ENCODE peak calls at places on chromosomes 3 and 15, in six cellular contexts. H, U, J, R, D and B are unnamed samples.

GRCh38 chr3:138361561-138361971 is 13.2 kb downstream of the MRAS start:
- DNase-seq in D (no peak), R (no peak), J (no peak), H (no peak), U (no peak), B (no peak)

GRCh38 chr3:177622520-177622919 is 425.2 kb upstream of the TBL1XR1 start:
- DNase-seq in U (no peak), H (no peak), J (no peak), D (peak; percentile 26), R (no peak), B (no peak)

GRCh38 chr3:27596334-27596841 is 112.2 kb upstream of the SLC4A7 start:
- DNase-seq in H (no peak), U (no peak), D (peak; percentile 33), R (no peak), J (no peak), B (peak; percentile 78)

GRCh38 chr3:83941990-83942710 is 1016.6 kb upstream of the CADM2 start:
- DNase-seq in H (no peak), J (no peak), D (no peak), R (no peak), U (no peak), B (no peak)

GRCh38 chr15:40953713-40954074 is 423 bp downstream of the CHAC1 start:
- DNase-seq in R (no peak), H (no peak), D (no peak), J (no peak), U (no peak), B (no peak)

GRCh38 chr15:101313041-101313761 is 18.2 kb upstream of the SNRPA1 start:
- DNase-seq in H (no peak), U (no peak), R (no peak), J (no peak), D (no peak), B (no peak)

GRCh38 chr3:45347329-45348000 is 40.9 kb upstream of the LARS2 start:
- DNase-seq in J (no peak), R (no peak), U (no peak), H (no peak), D (no peak), B (no peak)

GRCh38 chr3:108462899-108463298 is 47.5 kb downstream of the MYH15 start:
- DNase-seq in J (no peak), D (no peak), U (no peak), H (no peak), R (no peak), B (peak; percentile 49)

GRCh38 chr3:7536510-7536909 is 675.6 kb downstream of the GRM7 start:
- DNase-seq in U (no peak), R (peak; percentile 23), J (no peak), H (no peak), D (no peak), B (no peak)

GRCh38 chr3:79297242-79297641 is 470.6 kb downstream of the ROBO1 start:
- DNase-seq in D (peak; percentile 38), U (no peak), R (no peak), J (no peak), H (no peak), B (peak; percentile 94)

GRCh38 chr3:4355401-4356224 is 52.4 kb downstream of the SETMAR start:
- DNase-seq in H (no peak), D (no peak), U (peak; percentile 59), J (peak; percentile 55), R (no peak), B (no peak)

GRCh38 chr3:2937578-2937977 is 172.6 kb downstream of the IL5RA start:
- DNase-seq in H (no peak), U (no peak), R (no peak), J (no peak), D (no peak), B (no peak)

GRCh38 chr3:52707585-52707984 is 1.7 kb downstream of the SPCS1 start:
- DNase-seq in U (no peak), J (no peak), H (no peak), R (no peak), D (no peak), B (no peak)

GRCh38 chr15:22890296-22890695 is 51.8 kb downstream of the NIPA2 start:
- DNase-seq in H (no peak), J (no peak), U (no peak), R (no peak), D (no peak), B (no peak)
- TF ChIP-seq CTCF in H (no peak), J (no peak), U (no peak), R (no peak), D (no peak), B (no peak)

DNA sequence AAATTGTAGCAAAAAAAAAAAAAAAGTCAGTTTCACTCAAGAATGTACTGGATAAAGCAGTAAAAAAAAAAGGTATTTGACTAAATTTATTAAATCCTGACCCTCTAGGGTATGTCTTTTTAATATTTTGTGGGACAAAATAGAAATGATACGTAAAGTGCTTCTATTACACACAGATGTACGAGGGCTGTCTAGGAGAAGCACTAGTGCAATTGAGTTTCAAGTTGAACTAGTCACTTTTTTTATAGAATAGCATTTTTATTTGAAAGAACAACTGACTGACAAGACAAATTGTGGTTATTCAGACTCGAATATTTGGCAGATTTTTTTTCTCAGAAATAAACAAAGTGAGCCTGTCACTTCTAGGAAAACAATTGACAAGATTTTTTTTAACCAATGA is 49.0 kb downstream of the CCDC54 start:
- DNase-seq in D (no peak), H (no peak), J (no peak), R (no peak), U (no peak), B (no peak)
- H3K4me3 ChIP-seq in D (no peak overlapping the region), H (no peak overlapping the region), J (no peak overlapping the region), R (no peak overlapping the region), U (no peak overlapping the region), B (no peak overlapping the region)

GRCh38 chr3:57794501-57794900 is 38.4 kb downstream of the SLMAP start:
- DNase-seq in U (no peak), J (no peak), H (no peak), R (no peak), D (no peak), B (no peak)
- TF ChIP-seq CTCF in U (no peak), J (no peak), H (no peak), R (no peak), D (no peak), B (no peak)

DNA sequence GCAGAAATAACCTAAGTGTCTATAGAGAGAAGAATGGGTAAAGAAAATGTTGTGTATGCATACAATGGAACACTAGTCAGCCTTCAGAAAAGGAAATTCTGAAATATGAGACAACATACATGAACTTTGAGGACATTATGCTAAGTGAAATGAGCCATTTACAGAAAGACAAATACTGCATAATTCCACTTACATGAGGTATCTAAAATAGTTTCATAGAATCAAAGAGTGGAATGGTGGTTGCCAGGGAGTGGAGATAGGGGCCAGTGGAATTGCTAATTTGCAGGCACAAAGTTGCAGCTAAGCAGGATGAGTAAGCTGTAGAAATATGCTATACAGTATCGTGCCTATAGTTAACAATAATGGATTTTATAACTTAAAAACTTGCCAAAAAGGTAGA is 779.6 kb upstream of the ARPP21 start:
- DNase-seq in J (no peak), U (no peak), H (no peak), D (no peak), R (no peak), B (no peak)
- H3K4me3 ChIP-seq in J (no peak overlapping the region), U (no peak overlapping the region), H (no peak overlapping the region), D (no peak overlapping the region), R (no peak overlapping the region), B (no peak overlapping the region)